ENCODE peak calls at places on chromosome 19, in seven cellular contexts. One of them, this sample, is unnamed. For H3K4me1, the result is how much of the 10 kb centered on the place peaks cover.

GRCh38 chr19:35266904-35267817 is 1.6 kb upstream of the USF2 start:
- DNase-seq in Peyer's patch: peak
- DNase-seq in HepG2: no peak
- DNase-seq in CD8-positive, alpha-beta memory T cell: no peak
- DNase-seq in GM23338: peak
- DNase-seq in left ventricle myocardium inferior: peak
- DNase-seq in naive thymus-derived CD4-positive, alpha-beta T cell: no peak
- DNase-seq in this sample: no peak

GRCh38 chr19:23971598-23971997 is 56.9 kb downstream of the ZNF726 start:
- DNase-seq in left ventricle myocardium inferior: no peak
- DNase-seq in GM23338: no peak
- DNase-seq in Peyer's patch: no peak
- DNase-seq in CD8-positive, alpha-beta memory T cell: no peak
- DNase-seq in HepG2: no peak
- DNase-seq in naive thymus-derived CD4-positive, alpha-beta T cell: no peak
- DNase-seq in this sample: no peak

GRCh38 chr19:31312004-31312403 is 37.2 kb downstream of the TSHZ3 start:
- DNase-seq in CD8-positive, alpha-beta memory T cell: no peak
- DNase-seq in left ventricle myocardium inferior: no peak
- DNase-seq in Peyer's patch: peak
- DNase-seq in HepG2: no peak
- DNase-seq in naive thymus-derived CD4-positive, alpha-beta T cell: no peak
- DNase-seq in GM23338: no peak
- DNase-seq in this sample: no peak

GRCh38 chr19:33434886-33435705 is 61.6 kb downstream of the CEBPG start:
- DNase-seq in HepG2: no peak
- DNase-seq in GM23338: no peak
- DNase-seq in CD8-positive, alpha-beta memory T cell: no peak
- DNase-seq in naive thymus-derived CD4-positive, alpha-beta T cell: no peak
- DNase-seq in left ventricle myocardium inferior: peak
- DNase-seq in Peyer's patch: no peak
- DNase-seq in this sample: no peak

GRCh38 chr19:7004313-7004931 is 16.8 kb downstream of the MBD3L2B start:
- DNase-seq in left ventricle myocardium inferior: no peak
- DNase-seq in CD8-positive, alpha-beta memory T cell: peak
- DNase-seq in HepG2: peak
- DNase-seq in GM23338: peak
- DNase-seq in Peyer's patch: no peak
- DNase-seq in naive thymus-derived CD4-positive, alpha-beta T cell: peak
- DNase-seq in this sample: peak

GRCh38 chr19:3537438-3538240 is 1.3 kb upstream of the TEKTIP1 start:
- DNase-seq in GM23338: no peak
- DNase-seq in HepG2: no peak
- DNase-seq in Peyer's patch: no peak
- DNase-seq in CD8-positive, alpha-beta memory T cell: no peak
- DNase-seq in left ventricle myocardium inferior: no peak
- DNase-seq in naive thymus-derived CD4-positive, alpha-beta T cell: no peak
- DNase-seq in this sample: no peak

GRCh38 chr19:15323496-15324235 is 8.7 kb downstream of the BRD4 start:
- DNase-seq in Peyer's patch: no peak
- DNase-seq in CD8-positive, alpha-beta memory T cell: no peak
- DNase-seq in left ventricle myocardium inferior: peak
- DNase-seq in naive thymus-derived CD4-positive, alpha-beta T cell: no peak
- DNase-seq in GM23338: no peak
- DNase-seq in HepG2: peak
- DNase-seq in this sample: peak

GRCh38 chr19:54461201-54462071 is 2.1 kb downstream of the LENG9 start:
- DNase-seq in CD8-positive, alpha-beta memory T cell: no peak
- DNase-seq in naive thymus-derived CD4-positive, alpha-beta T cell: no peak
- DNase-seq in left ventricle myocardium inferior: no peak
- DNase-seq in Peyer's patch: no peak
- DNase-seq in HepG2: no peak
- DNase-seq in GM23338: no peak
- DNase-seq in this sample: no peak

GRCh38 chr19:51421229-51422052 is 4.0 kb upstream of the SIGLEC10 start:
- DNase-seq in CD8-positive, alpha-beta memory T cell: no peak
- DNase-seq in HepG2: no peak
- DNase-seq in GM23338: peak
- DNase-seq in naive thymus-derived CD4-positive, alpha-beta T cell: no peak
- DNase-seq in Peyer's patch: no peak
- DNase-seq in left ventricle myocardium inferior: no peak
- DNase-seq in this sample: no peak

GRCh38 chr19:7550987-7551761 is 15.7 kb downstream of the PNPLA6 start:
- DNase-seq in Peyer's patch: peak
- DNase-seq in GM23338: peak
- DNase-seq in left ventricle myocardium inferior: peak
- DNase-seq in HepG2: no peak
- DNase-seq in CD8-positive, alpha-beta memory T cell: peak
- DNase-seq in naive thymus-derived CD4-positive, alpha-beta T cell: peak
- DNase-seq in this sample: peak

GRCh38 chr19:55406869-55407624 is 541 bp downstream of the UBE2S start:
- DNase-seq in left ventricle myocardium inferior: peak
- DNase-seq in Peyer's patch: peak
- DNase-seq in naive thymus-derived CD4-positive, alpha-beta T cell: no peak
- DNase-seq in GM23338: no peak
- DNase-seq in HepG2: no peak
- DNase-seq in CD8-positive, alpha-beta memory T cell: no peak
- DNase-seq in this sample: no peak

GRCh38 chr19:54114340-54114826 is 1.1 kb downstream of the TFPT start:
- DNase-seq in Peyer's patch: peak
- DNase-seq in GM23338: peak
- DNase-seq in HepG2: no peak
- DNase-seq in naive thymus-derived CD4-positive, alpha-beta T cell: peak
- DNase-seq in CD8-positive, alpha-beta memory T cell: peak
- DNase-seq in left ventricle myocardium inferior: no peak
- DNase-seq in this sample: peak

GRCh38 chr19:18057557-18057956 is 29.2 kb downstream of the IL12RB1 start:
- DNase-seq in HepG2: no peak
- DNase-seq in GM23338: no peak
- DNase-seq in Peyer's patch: no peak
- DNase-seq in left ventricle myocardium inferior: peak
- DNase-seq in CD8-positive, alpha-beta memory T cell: no peak
- DNase-seq in naive thymus-derived CD4-positive, alpha-beta T cell: no peak
- DNase-seq in this sample: no peak

GRCh38 chr19:33558846-33559245 is 37.3 kb upstream of the PEPD start:
- DNase-seq in Peyer's patch: no peak
- DNase-seq in CD8-positive, alpha-beta memory T cell: no peak
- DNase-seq in left ventricle myocardium inferior: no peak
- DNase-seq in HepG2: no peak
- DNase-seq in naive thymus-derived CD4-positive, alpha-beta T cell: no peak
- DNase-seq in GM23338: no peak
- DNase-seq in this sample: no peak

GRCh38 chr19:49491030-49491803 is 3.8 kb downstream of the RPL13A start:
- DNase-seq in Peyer's patch: no peak
- DNase-seq in GM23338: no peak
- DNase-seq in HepG2: no peak
- DNase-seq in naive thymus-derived CD4-positive, alpha-beta T cell: no peak
- DNase-seq in left ventricle myocardium inferior: no peak
- DNase-seq in CD8-positive, alpha-beta memory T cell: no peak
- DNase-seq in this sample: no peak

GRCh38 chr19:50461066-50461875 is 15.0 kb upstream of the EMC10 start:
- DNase-seq in naive thymus-derived CD4-positive, alpha-beta T cell: peak
- DNase-seq in CD8-positive, alpha-beta memory T cell: peak
- DNase-seq in Peyer's patch: peak
- DNase-seq in HepG2: peak
- DNase-seq in GM23338: peak
- DNase-seq in left ventricle myocardium inferior: peak
- DNase-seq in this sample: peak

GRCh38 chr19:17052439-17052838 is 22.8 kb downstream of the HAUS8 start:
- DNase-seq in left ventricle myocardium inferior: no peak
- DNase-seq in HepG2: no peak
- DNase-seq in CD8-positive, alpha-beta memory T cell: peak
- DNase-seq in Peyer's patch: peak
- DNase-seq in GM23338: peak
- DNase-seq in naive thymus-derived CD4-positive, alpha-beta T cell: peak
- DNase-seq in this sample: peak

GRCh38 chr19:33906578-33907335 is 110.1 kb downstream of the KCTD15 start:
- DNase-seq in HepG2: peak
- DNase-seq in GM23338: peak
- DNase-seq in left ventricle myocardium inferior: peak
- DNase-seq in CD8-positive, alpha-beta memory T cell: no peak
- DNase-seq in Peyer's patch: no peak
- DNase-seq in naive thymus-derived CD4-positive, alpha-beta T cell: no peak
- DNase-seq in this sample: no peak

GRCh38 chr19:2577722-2578335 is 101.9 kb downstream of the GADD45B start:
- DNase-seq in CD8-positive, alpha-beta memory T cell: no peak
- DNase-seq in HepG2: no peak
- DNase-seq in naive thymus-derived CD4-positive, alpha-beta T cell: no peak
- DNase-seq in Peyer's patch: peak
- DNase-seq in left ventricle myocardium inferior: no peak
- DNase-seq in GM23338: no peak
- DNase-seq in this sample: no peak

GRCh38 chr19:18284710-18285430 is 3.4 kb upstream of the JUND start:
- DNase-seq in GM23338: no peak
- DNase-seq in Peyer's patch: no peak
- DNase-seq in left ventricle myocardium inferior: no peak
- DNase-seq in HepG2: no peak
- DNase-seq in naive thymus-derived CD4-positive, alpha-beta T cell: no peak
- DNase-seq in CD8-positive, alpha-beta memory T cell: no peak
- DNase-seq in this sample: no peak

GRCh38 chr19:18173572-18174294 is at the start of gene IFI30:
- DNase-seq in Peyer's patch: peak
- DNase-seq in GM23338: peak
- DNase-seq in left ventricle myocardium inferior: peak
- DNase-seq in HepG2: peak
- DNase-seq in CD8-positive, alpha-beta memory T cell: peak
- DNase-seq in naive thymus-derived CD4-positive, alpha-beta T cell: peak
- DNase-seq in this sample: peak

GRCh38 chr19:44645407-44646048 is 1.8 kb downstream of the PVR start:
- DNase-seq in CD8-positive, alpha-beta memory T cell: no peak
- DNase-seq in Peyer's patch: no peak
- DNase-seq in GM23338: no peak
- DNase-seq in HepG2: no peak
- DNase-seq in left ventricle myocardium inferior: no peak
- DNase-seq in naive thymus-derived CD4-positive, alpha-beta T cell: no peak
- DNase-seq in this sample: no peak

GRCh38 chr19:33998739-33999345 is 173.5 kb upstream of the LSM14A start:
- DNase-seq in Peyer's patch: no peak
- DNase-seq in HepG2: no peak
- DNase-seq in naive thymus-derived CD4-positive, alpha-beta T cell: no peak
- DNase-seq in left ventricle myocardium inferior: no peak
- DNase-seq in CD8-positive, alpha-beta memory T cell: no peak
- DNase-seq in GM23338: no peak
- DNase-seq in this sample: peak

GRCh38 chr19:18274303-18274775 is at the start of gene IQCN:
- DNase-seq in Peyer's patch: peak
- DNase-seq in GM23338: peak
- DNase-seq in left ventricle myocardium inferior: no peak
- DNase-seq in HepG2: peak
- DNase-seq in naive thymus-derived CD4-positive, alpha-beta T cell: no peak
- DNase-seq in CD8-positive, alpha-beta memory T cell: peak
- DNase-seq in this sample: no peak

GRCh38 chr19:42275103-42275502 is 6.1 kb downstream of the CIC start:
- DNase-seq in GM23338: no peak
- DNase-seq in CD8-positive, alpha-beta memory T cell: no peak
- DNase-seq in HepG2: no peak
- DNase-seq in left ventricle myocardium inferior: no peak
- DNase-seq in Peyer's patch: no peak
- DNase-seq in naive thymus-derived CD4-positive, alpha-beta T cell: no peak
- DNase-seq in this sample: no peak

GRCh38 chr19:42276821-42277220 is 7.8 kb downstream of the CIC start:
- DNase-seq in GM23338: no peak
- DNase-seq in left ventricle myocardium inferior: no peak
- DNase-seq in CD8-positive, alpha-beta memory T cell: no peak
- DNase-seq in Peyer's patch: no peak
- DNase-seq in naive thymus-derived CD4-positive, alpha-beta T cell: no peak
- DNase-seq in HepG2: no peak
- DNase-seq in this sample: no peak

GRCh38 chr19:42276284-42276683 is 7.2 kb downstream of the CIC start:
- DNase-seq in HepG2: no peak
- DNase-seq in Peyer's patch: peak
- DNase-seq in left ventricle myocardium inferior: no peak
- DNase-seq in naive thymus-derived CD4-positive, alpha-beta T cell: no peak
- DNase-seq in CD8-positive, alpha-beta memory T cell: no peak
- DNase-seq in GM23338: no peak
- DNase-seq in this sample: no peak

GRCh38 chr19:42274065-42274682 is 5.1 kb downstream of the CIC start:
- DNase-seq in Peyer's patch: no peak
- DNase-seq in left ventricle myocardium inferior: no peak
- DNase-seq in HepG2: no peak
- DNase-seq in CD8-positive, alpha-beta memory T cell: no peak
- DNase-seq in naive thymus-derived CD4-positive, alpha-beta T cell: no peak
- DNase-seq in GM23338: no peak
- DNase-seq in this sample: no peak

GRCh38 chr19:42275517-42275916 is 6.5 kb downstream of the CIC start:
- DNase-seq in GM23338: no peak
- DNase-seq in Peyer's patch: no peak
- DNase-seq in left ventricle myocardium inferior: no peak
- DNase-seq in CD8-positive, alpha-beta memory T cell: no peak
- DNase-seq in naive thymus-derived CD4-positive, alpha-beta T cell: no peak
- DNase-seq in HepG2: no peak
- DNase-seq in this sample: no peak
- H3K4me1 ChIP-seq in GM23338: under half
- H3K4me1 ChIP-seq in Peyer's patch: under half
- H3K4me1 ChIP-seq in left ventricle myocardium inferior: half or more
- H3K4me1 ChIP-seq in CD8-positive, alpha-beta memory T cell: under half
- H3K4me1 ChIP-seq in naive thymus-derived CD4-positive, alpha-beta T cell: under half
- H3K4me1 ChIP-seq in HepG2: under half
- H3K4me1 ChIP-seq in this sample: under half

GRCh38 chr19:57825501-57825900 is 4.6 kb upstream of the ZNF587B start:
- DNase-seq in left ventricle myocardium inferior: no peak
- DNase-seq in Peyer's patch: no peak
- DNase-seq in CD8-positive, alpha-beta memory T cell: no peak
- DNase-seq in naive thymus-derived CD4-positive, alpha-beta T cell: no peak
- DNase-seq in GM23338: no peak
- DNase-seq in HepG2: no peak
- DNase-seq in this sample: no peak
- H3K4me1 ChIP-seq in left ventricle myocardium inferior: under half
- H3K4me1 ChIP-seq in Peyer's patch: under half
- H3K4me1 ChIP-seq in CD8-positive, alpha-beta memory T cell: under half
- H3K4me1 ChIP-seq in naive thymus-derived CD4-positive, alpha-beta T cell: under half
- H3K4me1 ChIP-seq in GM23338: under half
- H3K4me1 ChIP-seq in HepG2: half or more
- H3K4me1 ChIP-seq in this sample: under half

GRCh38 chr19:38834590-38834989 is 3.0 kb upstream of the ECH1 start:
- DNase-seq in Peyer's patch: no peak
- DNase-seq in HepG2: no peak
- DNase-seq in naive thymus-derived CD4-positive, alpha-beta T cell: no peak
- DNase-seq in CD8-positive, alpha-beta memory T cell: no peak
- DNase-seq in left ventricle myocardium inferior: no peak
- DNase-seq in GM23338: peak
- DNase-seq in this sample: no peak
- H3K4me1 ChIP-seq in Peyer's patch: under half
- H3K4me1 ChIP-seq in HepG2: half or more
- H3K4me1 ChIP-seq in naive thymus-derived CD4-positive, alpha-beta T cell: under half
- H3K4me1 ChIP-seq in CD8-positive, alpha-beta memory T cell: under half
- H3K4me1 ChIP-seq in left ventricle myocardium inferior: half or more
- H3K4me1 ChIP-seq in GM23338: under half
- H3K4me1 ChIP-seq in this sample: under half

DNA sequence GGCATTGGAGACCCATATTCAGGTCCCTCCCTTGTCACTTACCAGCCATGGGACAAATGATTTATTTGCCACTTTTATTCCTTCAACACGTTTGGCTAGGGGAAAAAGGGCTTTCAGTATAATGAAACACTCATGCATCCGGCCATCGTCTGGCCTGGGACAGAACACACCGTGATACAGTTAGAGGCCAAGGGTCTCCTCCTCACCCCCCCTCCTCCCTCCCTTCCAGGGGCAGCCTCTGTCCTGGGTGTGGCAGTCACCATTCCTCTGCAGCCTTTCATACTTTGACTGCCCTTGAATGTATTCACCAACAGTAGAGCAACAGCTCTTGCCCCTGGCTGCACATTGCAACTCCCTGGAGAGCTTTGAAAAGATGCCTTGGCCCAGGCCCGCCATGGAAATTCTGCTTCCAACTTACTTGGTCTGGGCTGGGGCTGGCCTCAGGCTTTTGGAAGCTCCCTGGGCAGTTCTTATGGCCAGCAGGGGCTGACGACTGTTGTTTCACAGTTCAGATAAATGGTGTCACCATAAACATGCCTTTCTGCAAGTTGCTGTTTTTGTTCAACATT is 3.0 kb downstream of the PAK4 start:
- DNase-seq in CD8-positive, alpha-beta memory T cell: no peak
- DNase-seq in HepG2: no peak
- DNase-seq in GM23338: no peak
- DNase-seq in naive thymus-derived CD4-positive, alpha-beta T cell: no peak
- DNase-seq in left ventricle myocardium inferior: no peak
- DNase-seq in Peyer's patch: peak
- DNase-seq in this sample: no peak
- H3K4me1 ChIP-seq in CD8-positive, alpha-beta memory T cell: under half
- H3K4me1 ChIP-seq in HepG2: under half
- H3K4me1 ChIP-seq in GM23338: under half
- H3K4me1 ChIP-seq in naive thymus-derived CD4-positive, alpha-beta T cell: under half
- H3K4me1 ChIP-seq in left ventricle myocardium inferior: half or more
- H3K4me1 ChIP-seq in Peyer's patch: under half
- H3K4me1 ChIP-seq in this sample: under half